ENCODE peak calls at places on chromosomes 5 and 9, in ten cellular contexts. Y is spleen, H is breast epithelium, P is lower lobe of right lung, O is foreskin fibroblast, M is fibroblast of mammary gland, I is uterus, W is AG04450, D is cardiac muscle cell, S is fibroblast of the aortic adventitia. J is an unnamed sample.

GRCh38 chr9:126206099-126206498 is 120.5 kb upstream of the MVB12B start:
- DNase-seq in Y (no peak), H (no peak), P (no peak), O (no peak), M (no peak), I (no peak), W (no peak), D (no peak), S (no peak), J (no peak)

GRCh38 chr5:154393850-154394249 is 51.9 kb upstream of the SAP30L start:
- DNase-seq in Y (no peak), H (no peak), P (no peak), O (no peak), M (no peak), I (no peak), W (no peak), D (no peak), S (no peak), J (no peak)

GRCh38 chr5:78568676-78569075 is 79.9 kb downstream of the LHFPL2 start:
- DNase-seq in Y (no peak), H (no peak), P (no peak), O (no peak), M (no peak), I (no peak), W (no peak), D (no peak), S (no peak), J (no peak)

GRCh38 chr5:145943674-145944121 is 7.3 kb downstream of the SH3RF2 start:
- DNase-seq in Y (no peak), H (no peak), P (peak), O (no peak), M (peak), I (no peak), W (no peak), D (peak), S (peak), J (no peak)

GRCh38 chr5:140141241-140141640 is 15.5 kb downstream of the IGIP start:
- DNase-seq in Y (no peak), H (no peak), P (no peak), O (no peak), M (peak), I (no peak), W (peak), D (no peak), S (peak), J (no peak)

GRCh38 chr9:113492343-113493079 is 29.0 kb downstream of the RGS3 start:
- DNase-seq in Y (no peak), H (peak), P (no peak), O (peak), M (peak), I (no peak), W (no peak), D (no peak), S (no peak), J (no peak)

GRCh38 chr5:158492850-158493249 is 606.9 kb downstream of the EBF1 start:
- DNase-seq in Y (no peak), H (no peak), P (no peak), O (no peak), M (peak), I (no peak), W (no peak), D (no peak), S (peak), J (no peak)

GRCh38 chr9:110340306-110340705 is 2.6 kb upstream of the TXNDC8 start:
- DNase-seq in Y (no peak), H (no peak), P (no peak), O (no peak), M (peak), I (no peak), W (no peak), D (peak), S (peak), J (no peak)

GRCh38 chr5:67842806-67843205 is 372.8 kb upstream of the PIK3R1 start:
- DNase-seq in Y (no peak), H (no peak), P (no peak), O (peak), M (peak), I (no peak), W (no peak), D (peak), S (peak), J (no peak)

GRCh38 chr5:122673343-122673742 is 101.5 kb upstream of the SNX2 start:
- DNase-seq in Y (no peak), H (no peak), P (no peak), O (peak), M (peak), I (peak), W (no peak), D (no peak), S (peak), J (no peak)

DNA sequence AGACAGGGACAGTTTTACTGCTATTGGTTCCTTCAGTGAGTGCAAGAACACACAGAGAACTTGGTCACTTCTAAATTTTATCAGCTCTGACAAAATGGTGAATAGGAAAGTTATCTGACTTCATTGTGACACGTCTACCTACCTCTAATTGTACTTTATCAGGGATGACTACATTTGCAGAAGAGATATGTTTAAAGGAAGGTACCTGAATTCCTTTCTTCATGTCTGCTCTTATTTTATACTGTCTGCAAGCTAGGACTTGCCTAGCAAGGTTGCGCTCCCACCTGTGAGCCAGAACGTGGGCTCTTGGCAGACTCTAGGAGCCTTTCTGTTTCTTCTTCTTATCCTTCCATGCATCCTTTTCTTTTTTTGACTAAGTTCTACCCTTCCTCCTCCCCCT is 1.6 kb downstream of the SLC27A6 start:
- DNase-seq in Y (no peak), H (no peak), P (no peak), O (no peak), M (no peak), I (no peak), W (no peak), D (no peak), S (no peak), J (no peak)
- H3K4me3 ChIP-seq in Y (no peak), H (peak), P (no peak), O (no peak), M (no peak), I (no peak), W (no peak), D (peak), S (no peak), J (no peak)

GRCh38 chr5:135318037-135318436 is 81.0 kb downstream of the MACROH2A1 start:
- DNase-seq in Y (no peak), H (no peak), P (no peak), O (no peak), M (no peak), I (no peak), W (no peak), D (no peak), S (no peak), J (no peak)

GRCh38 chr5:135320718-135321484 is 78.1 kb downstream of the MACROH2A1 start:
- DNase-seq in Y (peak), H (no peak), P (no peak), O (no peak), M (no peak), I (no peak), W (no peak), D (no peak), S (no peak), J (no peak)

GRCh38 chr5:135319458-135319857 is 79.6 kb downstream of the MACROH2A1 start:
- DNase-seq in Y (no peak), H (no peak), P (no peak), O (no peak), M (no peak), I (no peak), W (no peak), D (no peak), S (no peak), J (no peak)

GRCh38 chr5:135318924-135319323 is 80.1 kb downstream of the MACROH2A1 start:
- DNase-seq in Y (no peak), H (no peak), P (no peak), O (no peak), M (no peak), I (no peak), W (no peak), D (no peak), S (no peak), J (no peak)

DNA sequence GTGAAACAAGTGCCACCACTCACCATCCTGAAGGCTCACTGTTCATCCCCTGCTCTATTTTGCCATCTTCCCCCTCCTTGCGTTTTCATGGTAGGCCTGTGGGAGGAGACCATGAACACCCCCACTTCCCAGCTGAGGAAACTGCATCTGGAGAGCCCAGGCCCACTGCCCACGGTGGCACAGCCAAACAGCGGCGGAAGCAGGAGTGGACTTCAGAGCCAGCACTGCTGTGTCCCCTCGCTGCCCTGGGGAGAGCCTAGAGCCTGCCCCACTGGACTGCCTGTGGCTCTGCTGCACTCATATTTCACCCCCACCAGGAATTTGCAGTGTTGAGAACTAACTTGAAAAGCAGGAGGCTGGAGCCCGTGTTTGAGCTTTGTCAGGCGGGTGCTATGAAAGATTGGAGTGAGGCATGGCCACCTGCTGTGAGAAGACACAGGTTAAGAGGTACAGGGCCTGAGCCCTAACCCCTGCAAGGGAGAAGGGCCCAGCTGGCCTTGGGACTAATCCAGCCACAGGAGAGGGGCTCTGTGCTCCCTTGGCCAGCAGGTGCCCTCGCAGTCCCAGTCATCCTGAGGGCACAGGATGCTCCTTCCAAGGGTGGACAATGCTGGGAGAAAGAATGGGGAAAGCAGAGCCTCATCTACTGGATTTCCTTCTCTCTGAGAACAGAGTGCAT is 79.0 kb downstream of the MACROH2A1 start:
- DNase-seq in Y (peak), H (no peak), P (no peak), O (no peak), M (no peak), I (no peak), W (no peak), D (no peak), S (no peak), J (no peak)
- TF ChIP-seq CTCF in Y (no peak), H (no peak), P (no peak), O (no peak), M (peak), I (no peak), W (peak), D (peak), S (no peak), J (peak)

GRCh38 chr9:6549106-6549505 is 96.4 kb downstream of the GLDC start:
- DNase-seq in Y (no peak), H (no peak), P (no peak), O (no peak), M (no peak), I (no peak), W (no peak), D (no peak), S (no peak), J (no peak)
- H3K4me3 ChIP-seq in Y (no peak), H (no peak), P (no peak), O (no peak), M (no peak), I (no peak), W (no peak), D (no peak), S (no peak), J (no peak)

GRCh38 chr9:95876595-95876994 is 1.1 kb downstream of the ERCC6L2 start:
- DNase-seq in Y (no peak), H (no peak), P (no peak), O (no peak), M (peak), I (no peak), W (no peak), D (peak), S (peak), J (no peak)

GRCh38 chr9:95874989-95875304 is 544 bp upstream of the ERCC6L2 start:
- DNase-seq in Y (peak), H (peak), P (peak), O (no peak), M (peak), I (peak), W (no peak), D (peak), S (no peak), J (no peak)

GRCh38 chr9:95875305-95876137 is at the start of gene ERCC6L2:
- DNase-seq in Y (peak), H (peak), P (peak), O (peak), M (peak), I (peak), W (peak), D (peak), S (peak), J (peak)

GRCh38 chr9:95874303-95874988 is 1.0 kb upstream of the ERCC6L2 start:
- DNase-seq in Y (no peak), H (no peak), P (no peak), O (no peak), M (peak), I (no peak), W (no peak), D (no peak), S (peak), J (no peak)

GRCh38 chr9:95876138-95876444 is 600 bp downstream of the ERCC6L2 start:
- DNase-seq in Y (no peak), H (no peak), P (no peak), O (no peak), M (no peak), I (no peak), W (no peak), D (no peak), S (no peak), J (no peak)
- TF ChIP-seq CTCF in Y (no peak), H (no peak), P (no peak), O (no peak), M (no peak), I (no peak), W (no peak), D (no peak), S (no peak), J (no peak)

GRCh38 chr9:133477461-133477860 is 1.4 kb downstream of the SLC2A6 start:
- DNase-seq in Y (no peak), H (no peak), P (no peak), O (no peak), M (no peak), I (no peak), W (no peak), D (no peak), S (no peak), J (no peak)
- H3K4me3 ChIP-seq in Y (peak), H (no peak), P (peak), O (no peak), M (no peak), I (no peak), W (no peak), D (no peak), S (no peak), J (peak)

GRCh38 chr5:31767335-31768031 is 128.6 kb downstream of the PDZD2 start:
- DNase-seq in Y (no peak), H (no peak), P (no peak), O (no peak), M (no peak), I (no peak), W (no peak), D (no peak), S (no peak), J (no peak)
- TF ChIP-seq CTCF in Y (no peak), H (no peak), P (no peak), O (no peak), M (no peak), I (no peak), W (no peak), D (no peak), S (no peak), J (no peak)

J was measured in retinal pigment epithelial cell.